ENCODE peak calls at places on chromosome 17, in five cellular contexts. One of them, this sample, is unnamed. For H3K27me3, the result is how much of the 10 kb centered on the place peaks cover.

GRCh38 chr17:694239-694638 is 20.4 kb downstream of the VPS53 start:
- DNase-seq in lower lobe of right lung: no peak
- DNase-seq in DND-41: no peak
- DNase-seq in stomach: no peak
- DNase-seq in CD4-positive, CD25-positive, alpha-beta regulatory T cell: no peak
- DNase-seq in this sample: no peak

GRCh38 chr17:4582101-4582501 is 2.2 kb upstream of the SMTNL2 start:
- DNase-seq in CD4-positive, CD25-positive, alpha-beta regulatory T cell: no peak
- DNase-seq in stomach: no peak
- DNase-seq in DND-41: no peak
- DNase-seq in lower lobe of right lung: no peak
- DNase-seq in this sample: no peak

GRCh38 chr17:58010067-58010799 is 3.2 kb upstream of the SRSF1 start:
- DNase-seq in stomach: no peak
- DNase-seq in lower lobe of right lung: no peak
- DNase-seq in CD4-positive, CD25-positive, alpha-beta regulatory T cell: no peak
- DNase-seq in DND-41: no peak
- DNase-seq in this sample: no peak

GRCh38 chr17:82927311-82927660 is 87.5 kb upstream of the ZNF750 start:
- DNase-seq in lower lobe of right lung: peak
- DNase-seq in DND-41: no peak
- DNase-seq in stomach: no peak
- DNase-seq in CD4-positive, CD25-positive, alpha-beta regulatory T cell: no peak
- DNase-seq in this sample: no peak

GRCh38 chr17:19384723-19385391 is 2.1 kb downstream of the MFAP4 start:
- DNase-seq in DND-41: peak
- DNase-seq in stomach: peak
- DNase-seq in CD4-positive, CD25-positive, alpha-beta regulatory T cell: no peak
- DNase-seq in lower lobe of right lung: peak
- DNase-seq in this sample: no peak

GRCh38 chr17:7852919-7853692 is 1.8 kb upstream of the TMEM88 start:
- DNase-seq in lower lobe of right lung: peak
- DNase-seq in CD4-positive, CD25-positive, alpha-beta regulatory T cell: no peak
- DNase-seq in stomach: no peak
- DNase-seq in DND-41: no peak
- DNase-seq in this sample: no peak

GRCh38 chr17:5942687-5943086 is 127.5 kb upstream of the WSCD1 start:
- DNase-seq in CD4-positive, CD25-positive, alpha-beta regulatory T cell: no peak
- DNase-seq in lower lobe of right lung: no peak
- DNase-seq in DND-41: no peak
- DNase-seq in stomach: no peak
- DNase-seq in this sample: no peak

GRCh38 chr17:20223808-20224328 is 214.7 kb downstream of the SPECC1 start:
- DNase-seq in CD4-positive, CD25-positive, alpha-beta regulatory T cell: no peak
- DNase-seq in DND-41: no peak
- DNase-seq in lower lobe of right lung: no peak
- DNase-seq in stomach: no peak
- DNase-seq in this sample: no peak

GRCh38 chr17:16380640-16381495 is at the start of gene UBB:
- DNase-seq in lower lobe of right lung: peak
- DNase-seq in DND-41: peak
- DNase-seq in stomach: peak
- DNase-seq in CD4-positive, CD25-positive, alpha-beta regulatory T cell: peak
- DNase-seq in this sample: peak

GRCh38 chr17:28705074-28705659 is 6.5 kb downstream of the PROCA1 start:
- DNase-seq in DND-41: no peak
- DNase-seq in lower lobe of right lung: no peak
- DNase-seq in CD4-positive, CD25-positive, alpha-beta regulatory T cell: no peak
- DNase-seq in stomach: no peak
- DNase-seq in this sample: no peak

GRCh38 chr17:9389116-9389515 is 186.5 kb downstream of the STX8 start:
- DNase-seq in CD4-positive, CD25-positive, alpha-beta regulatory T cell: no peak
- DNase-seq in stomach: no peak
- DNase-seq in lower lobe of right lung: no peak
- DNase-seq in DND-41: no peak
- DNase-seq in this sample: no peak

DNA sequence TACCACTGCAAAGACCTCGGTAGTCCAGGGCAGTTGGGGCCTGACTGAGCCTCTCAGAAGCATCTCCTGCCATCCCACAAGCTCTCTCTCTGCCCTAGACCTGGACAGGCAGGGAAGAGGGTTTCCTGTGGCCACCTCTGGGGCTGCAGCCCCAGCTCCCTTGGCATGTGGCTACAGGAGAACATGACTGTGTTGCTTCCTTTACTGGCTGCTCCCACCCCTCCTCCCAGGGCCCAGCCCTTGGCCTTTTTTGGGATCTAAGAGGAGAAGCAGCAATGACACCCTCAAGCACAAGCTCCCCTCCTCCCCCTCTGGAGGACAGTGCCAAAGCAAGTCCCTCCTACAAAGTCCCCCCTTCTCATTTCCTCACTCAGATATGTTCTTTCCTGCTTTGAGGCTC is 5.6 kb downstream of the MRPL27 start:
- DNase-seq in CD4-positive, CD25-positive, alpha-beta regulatory T cell: no peak
- DNase-seq in DND-41: no peak
- DNase-seq in stomach: no peak
- DNase-seq in lower lobe of right lung: no peak
- DNase-seq in this sample: no peak
- H3K27me3 ChIP-seq in CD4-positive, CD25-positive, alpha-beta regulatory T cell: under half
- H3K27me3 ChIP-seq in DND-41: under half
- H3K27me3 ChIP-seq in stomach: under half
- H3K27me3 ChIP-seq in lower lobe of right lung: under half
- H3K27me3 ChIP-seq in this sample: under half

DNA sequence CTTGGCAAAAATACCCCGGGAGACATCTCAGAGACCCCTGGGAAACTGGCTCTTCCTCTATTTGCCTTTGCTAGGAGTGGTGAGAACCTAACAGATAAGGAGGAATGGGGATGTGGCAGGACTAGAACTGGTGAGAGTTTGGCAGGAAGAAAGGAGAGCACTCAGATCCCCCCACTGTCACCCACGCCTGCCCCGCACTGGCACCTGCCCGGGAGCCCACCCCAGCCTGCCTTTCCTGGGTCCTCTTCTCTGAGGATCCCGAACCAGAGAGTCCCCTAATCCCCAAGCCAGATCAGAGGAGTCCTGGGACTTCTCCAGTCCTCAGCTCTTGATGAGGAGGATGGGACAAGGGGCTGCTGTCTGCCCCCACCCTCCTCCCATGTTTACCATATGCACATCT is 3.7 kb downstream of the KCNH6 start:
- DNase-seq in stomach: no peak
- DNase-seq in lower lobe of right lung: no peak
- DNase-seq in DND-41: no peak
- DNase-seq in CD4-positive, CD25-positive, alpha-beta regulatory T cell: no peak
- DNase-seq in this sample: no peak
- H3K27me3 ChIP-seq in stomach: under half
- H3K27me3 ChIP-seq in lower lobe of right lung: under half
- H3K27me3 ChIP-seq in DND-41: under half
- H3K27me3 ChIP-seq in CD4-positive, CD25-positive, alpha-beta regulatory T cell: under half
- H3K27me3 ChIP-seq in this sample: under half

DNA sequence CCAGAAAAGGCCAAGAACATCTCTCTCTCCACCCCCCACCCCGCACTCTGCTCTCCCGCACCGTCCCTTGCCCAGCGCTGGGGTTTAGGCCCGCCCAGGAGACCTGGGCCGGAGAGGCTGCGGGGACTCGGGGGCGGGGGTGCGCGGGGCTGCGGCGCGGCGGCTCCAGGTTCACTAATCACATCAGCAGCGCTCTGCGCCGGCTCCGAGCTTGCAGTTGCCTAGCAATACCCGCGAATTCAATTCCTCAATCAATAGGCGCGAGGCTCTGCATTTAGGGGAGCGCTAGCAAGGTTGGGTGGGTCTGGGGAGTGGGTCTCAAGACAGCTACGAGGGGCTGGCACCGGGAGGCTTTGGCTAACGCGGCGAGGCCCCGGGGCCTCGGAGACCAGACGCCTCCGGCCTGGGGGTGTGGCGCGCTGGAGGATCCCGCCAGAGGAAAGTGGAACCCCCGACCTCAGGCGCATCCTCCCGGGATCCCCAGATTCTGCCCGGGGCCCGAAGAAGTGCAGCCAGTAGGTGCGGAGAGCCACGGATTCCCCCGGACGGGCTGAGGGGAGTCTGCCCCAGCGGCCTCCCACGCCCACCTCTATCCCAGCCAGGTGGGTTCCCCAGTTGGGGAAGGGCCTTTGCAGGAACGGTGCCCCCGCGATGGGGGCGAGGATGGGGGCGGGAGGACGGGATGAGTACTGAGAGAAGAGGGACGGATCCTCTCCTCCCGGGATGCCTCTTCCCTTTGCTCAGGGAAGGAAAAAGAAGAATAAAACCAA is 5.3 kb downstream of the CBX8 start:
- DNase-seq in CD4-positive, CD25-positive, alpha-beta regulatory T cell: no peak
- DNase-seq in DND-41: no peak
- DNase-seq in stomach: no peak
- DNase-seq in lower lobe of right lung: peak
- DNase-seq in this sample: peak
- H3K27me3 ChIP-seq in CD4-positive, CD25-positive, alpha-beta regulatory T cell: under half
- H3K27me3 ChIP-seq in DND-41: under half
- H3K27me3 ChIP-seq in stomach: half or more
- H3K27me3 ChIP-seq in lower lobe of right lung: half or more
- H3K27me3 ChIP-seq in this sample: under half

DNA sequence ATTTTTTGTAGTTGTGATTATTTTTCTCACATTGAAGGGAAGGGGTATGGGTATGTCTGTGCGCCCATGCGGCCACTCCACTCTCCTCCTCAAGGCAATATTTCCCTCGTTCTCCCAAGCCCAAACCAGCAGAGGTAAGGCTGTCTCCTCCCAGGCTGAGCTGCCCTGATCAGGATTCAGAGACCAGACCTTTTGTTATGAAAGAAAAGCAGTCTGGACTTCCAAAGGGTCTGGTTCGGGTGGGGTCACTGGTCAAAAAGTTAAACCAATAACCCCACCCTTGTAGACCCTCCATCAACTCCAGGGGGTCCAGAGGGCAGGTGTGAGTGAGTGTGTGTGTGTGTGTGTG is 5.7 kb upstream of the DLX4 start:
- DNase-seq in DND-41: no peak
- DNase-seq in stomach: no peak
- DNase-seq in CD4-positive, CD25-positive, alpha-beta regulatory T cell: no peak
- DNase-seq in lower lobe of right lung: no peak
- DNase-seq in this sample: no peak
- H3K27me3 ChIP-seq in DND-41: under half
- H3K27me3 ChIP-seq in stomach: half or more
- H3K27me3 ChIP-seq in CD4-positive, CD25-positive, alpha-beta regulatory T cell: under half
- H3K27me3 ChIP-seq in lower lobe of right lung: half or more
- H3K27me3 ChIP-seq in this sample: half or more

GRCh38 chr17:13426991-13427390 is 174.7 kb downstream of the HS3ST3A1 start:
- DNase-seq in CD4-positive, CD25-positive, alpha-beta regulatory T cell: no peak
- DNase-seq in DND-41: no peak
- DNase-seq in stomach: no peak
- DNase-seq in lower lobe of right lung: no peak
- DNase-seq in this sample: no peak
- H3K27me3 ChIP-seq in CD4-positive, CD25-positive, alpha-beta regulatory T cell: under half
- H3K27me3 ChIP-seq in DND-41: under half
- H3K27me3 ChIP-seq in stomach: under half
- H3K27me3 ChIP-seq in lower lobe of right lung: under half
- H3K27me3 ChIP-seq in this sample: under half

GRCh38 chr17:38704645-38705522 is at the start of gene MLLT6:
- DNase-seq in stomach: peak
- DNase-seq in DND-41: peak
- DNase-seq in CD4-positive, CD25-positive, alpha-beta regulatory T cell: peak
- DNase-seq in lower lobe of right lung: peak
- DNase-seq in this sample: peak
- H3K27me3 ChIP-seq in stomach: under half
- H3K27me3 ChIP-seq in DND-41: under half
- H3K27me3 ChIP-seq in CD4-positive, CD25-positive, alpha-beta regulatory T cell: under half
- H3K27me3 ChIP-seq in lower lobe of right lung: under half
- H3K27me3 ChIP-seq in this sample: under half

This sample was measured in CD8-positive, alpha-beta memory T cell.